ENCODE peak calls at places on chromosomes 7 and 10, in nine cellular contexts. J, Q, O, R, T, E, P, M and N are unnamed samples. For H3K36me3, the result is how much of the 10 kb centered on the place peaks cover.

GRCh38 chr7:74183142-74183541 is 9.0 kb downstream of the EIF4H start:
- DNase-seq in O (no peak), R (no peak), J (no peak), M (no peak), T (no peak), P (no peak), Q (no peak), E (no peak), N (no peak)

GRCh38 chr7:27160147-27160545 is 3.7 kb upstream of the HOXA7 start:
- DNase-seq in T (no peak), M (no peak), R (no peak), O (no peak), Q (no peak), P (no peak), J (no peak), E (no peak), N (no peak)

GRCh38 chr7:94240902-94241301 is 153.8 kb upstream of the COL1A2 start:
- DNase-seq in J (no peak), R (peak), M (no peak), E (no peak), Q (peak), O (no peak), T (no peak), P (no peak), N (no peak)

GRCh38 chr7:44348300-44348699 is 22.9 kb upstream of the CAMK2B start:
- DNase-seq in R (peak), Q (peak), J (no peak), P (peak), E (no peak), M (no peak), T (no peak), O (no peak), N (no peak)

GRCh38 chr7:113636727-113637421 is 281.9 kb downstream of the PPP1R3A start:
- DNase-seq in P (no peak), R (peak), Q (peak), J (no peak), M (no peak), T (no peak), E (no peak), O (no peak), N (no peak)

GRCh38 chr10:22460101-22460500 is 114.8 kb downstream of the SPAG6 start:
- DNase-seq in Q (no peak), J (no peak), E (no peak), P (no peak), O (no peak), T (no peak), M (no peak), R (no peak), N (no peak)

GRCh38 chr10:32239770-32240169 is 107.2 kb downstream of the EPC1 start:
- DNase-seq in E (no peak), R (peak), J (no peak), O (no peak), T (no peak), M (peak), Q (peak), P (no peak), N (no peak)

GRCh38 chr7:44325181-44325671 is at the start of gene CAMK2B:
- DNase-seq in E (no peak), P (peak), T (no peak), O (no peak), R (no peak), M (no peak), Q (no peak), J (no peak), N (no peak)

GRCh38 chr10:36704124-36704523 is 421.3 kb upstream of the ANKRD30A start:
- DNase-seq in P (no peak), M (no peak), J (no peak), T (no peak), E (no peak), R (no peak), Q (no peak), O (no peak), N (no peak)

GRCh38 chr10:95360122-95360715 is 69.4 kb upstream of the PDLIM1 start:
- DNase-seq in Q (peak), P (no peak), T (no peak), M (peak), E (no peak), R (peak), O (no peak), J (no peak), N (no peak)

GRCh38 chr7:6139189-6139996 is 108.2 kb downstream of the ANKRD61 start:
- DNase-seq in P (no peak), T (no peak), E (no peak), Q (no peak), R (no peak), O (no peak), M (no peak), J (no peak), N (no peak)

GRCh38 chr10:14653271-14654161 is 121.2 kb downstream of the FAM107B start:
- DNase-seq in R (peak), T (no peak), P (peak), O (no peak), Q (peak), J (no peak), M (peak), E (peak), N (no peak)

GRCh38 chr10:126397640-126398382 is 9.5 kb upstream of the ADAM12 start:
- DNase-seq in M (peak), R (peak), P (peak), Q (peak), J (no peak), T (no peak), E (no peak), O (no peak), N (no peak)

GRCh38 chr7:137343483-137343841 is at the start of gene PTN:
- DNase-seq in Q (peak), R (peak), J (peak), P (peak), E (no peak), O (peak), M (no peak), T (no peak), N (no peak)

GRCh38 chr7:108442039-108442568 is 14.1 kb downstream of the NRCAM start:
- DNase-seq in T (no peak), Q (no peak), R (no peak), J (no peak), M (peak), O (no peak), E (no peak), P (no peak), N (no peak)

GRCh38 chr7:158477866-158478265 is 109.8 kb downstream of the PTPRN2 start:
- DNase-seq in E (no peak), O (no peak), R (no peak), M (no peak), J (no peak), Q (no peak), P (no peak), T (no peak), N (no peak)

GRCh38 chr7:39525926-39526325 is 40.3 kb upstream of the YAE1 start:
- DNase-seq in Q (no peak), R (no peak), E (no peak), O (no peak), P (no peak), J (no peak), M (no peak), T (no peak), N (no peak)

GRCh38 chr7:51356849-51357516 is 40.4 kb upstream of the COBL start:
- DNase-seq in E (no peak), P (no peak), M (peak), R (no peak), Q (no peak), T (no peak), J (no peak), O (peak), N (no peak)

GRCh38 chr7:20217193-20217948 is at the start of gene MACC1:
- DNase-seq in M (peak), P (peak), J (no peak), T (no peak), R (no peak), Q (no peak), O (no peak), E (no peak), N (peak)

GRCh38 chr7:106744507-106745180 is 83.7 kb upstream of the CCDC71L start:
- DNase-seq in R (no peak), P (peak), J (no peak), Q (no peak), M (no peak), E (no peak), O (no peak), T (no peak), N (no peak)

GRCh38 chr7:152602962-152603361 is 73.0 kb downstream of the XRCC2 start:
- DNase-seq in M (no peak), E (no peak), T (no peak), P (no peak), Q (peak), O (no peak), J (no peak), R (peak), N (no peak)

GRCh38 chr7:37550426-37550825 is 101.8 kb upstream of the ELMO1 start:
- DNase-seq in T (no peak), P (no peak), Q (no peak), M (no peak), R (no peak), E (no peak), O (no peak), J (no peak), N (no peak)

GRCh38 chr7:103446046-103446520 is at the start of gene SLC26A5:
- DNase-seq in R (no peak), O (no peak), E (no peak), T (no peak), J (no peak), Q (no peak), M (no peak), P (peak), N (peak)

GRCh38 chr10:117175215-117175900 is 21.9 kb upstream of the KCNK18 start:
- DNase-seq in Q (no peak), P (peak), J (no peak), E (peak), M (no peak), O (peak), T (peak), R (no peak), N (peak)
- H3K4me3 ChIP-seq in Q (peak), P (peak), J (peak), E (peak), M (no peak), O (peak), T (peak), R (no peak), N (peak)

GRCh38 chr10:84342584-84342983 is 14.2 kb downstream of the CCSER2 start:
- DNase-seq in O (no peak), T (no peak), P (no peak), J (no peak), Q (no peak), R (no peak), M (no peak), E (no peak), N (no peak)

GRCh38 chr10:84340187-84340586 is 11.8 kb downstream of the CCSER2 start:
- DNase-seq in M (no peak), R (no peak), Q (no peak), J (no peak), T (no peak), E (no peak), O (no peak), P (no peak), N (no peak)

GRCh38 chr10:84340632-84341537 is 12.5 kb downstream of the CCSER2 start:
- DNase-seq in Q (no peak), P (no peak), M (no peak), E (no peak), R (no peak), O (no peak), T (no peak), J (no peak), N (no peak)

GRCh38 chr10:84341983-84342382 is 13.6 kb downstream of the CCSER2 start:
- DNase-seq in J (no peak), O (no peak), E (no peak), Q (no peak), R (no peak), P (peak), T (no peak), M (no peak), N (no peak)

DNA sequence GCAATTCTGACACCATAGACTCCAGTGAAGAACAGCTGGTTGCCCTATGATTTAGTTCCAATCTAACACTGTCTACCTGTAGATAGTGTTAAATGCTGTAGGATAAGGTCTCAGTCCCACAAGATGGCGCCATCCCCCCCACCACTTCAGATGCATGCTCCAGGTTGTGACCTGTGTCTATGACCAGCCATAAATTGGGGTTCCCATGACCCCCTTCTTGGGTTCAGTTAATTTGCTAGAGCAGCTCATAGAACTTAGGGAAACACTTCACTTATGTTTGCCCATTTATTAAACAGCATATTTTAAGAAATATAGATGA is 13.1 kb downstream of the CCSER2 start:
- DNase-seq in T (no peak), J (no peak), Q (no peak), O (no peak), R (no peak), E (no peak), P (peak), M (no peak), N (no peak)
- TF ChIP-seq CTCF in T (no peak), J (no peak), Q (no peak), O (no peak), R (no peak), E (no peak), P (peak), M (no peak), N (peak)

DNA sequence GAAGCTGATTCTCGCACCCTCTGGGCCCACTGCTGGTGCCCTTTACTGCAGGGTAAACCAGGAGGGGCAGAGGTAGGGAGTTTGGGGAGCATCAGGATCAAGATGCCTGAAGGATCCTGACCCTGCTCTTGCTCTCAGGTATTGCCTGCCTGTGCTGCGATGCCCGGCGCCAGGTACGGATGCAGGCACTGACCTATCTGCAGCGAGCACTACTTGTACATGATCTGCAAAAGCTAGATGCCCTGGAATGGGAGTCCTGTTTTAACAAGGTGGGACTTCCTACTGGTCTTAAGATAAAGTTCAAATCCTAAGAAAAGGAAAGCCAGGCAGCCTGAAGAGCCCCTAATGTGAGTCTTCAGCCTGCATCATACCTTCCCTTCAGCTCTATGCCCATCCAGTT is 16.1 kb upstream of the NFKB2 start:
- DNase-seq in T (no peak), M (no peak), E (no peak), P (no peak), Q (no peak), J (no peak), R (no peak), O (no peak), N (no peak)
- H3K36me3 ChIP-seq in T (under half), M (under half), E (half or more), P (under half), Q (under half), J (under half), R (half or more), O (under half), N (under half)

GRCh38 chr7:100475549-100475948 is 3.5 kb downstream of the TSC22D4 start:
- DNase-seq in R (no peak), E (peak), T (no peak), P (no peak), J (peak), M (no peak), O (no peak), Q (no peak), N (no peak)
- H3K4me3 ChIP-seq in R (no peak), E (peak), T (peak), P (peak), J (peak), M (no peak), O (no peak), Q (peak), N (peak)

GRCh38 chr7:90708841-90709317 is 112.8 kb downstream of the CDK14 start:
- DNase-seq in P (peak), E (no peak), J (no peak), M (no peak), R (no peak), T (no peak), O (no peak), Q (no peak), N (peak)
- TF ChIP-seq CTCF in P (peak), E (no peak), J (no peak), M (peak), R (peak), T (no peak), O (peak), Q (peak), N (peak)

GRCh38 chr7:139575338-139575680 is 51.8 kb downstream of the CLEC2L start:
- DNase-seq in E (no peak), T (no peak), J (no peak), M (no peak), Q (no peak), R (no peak), P (no peak), O (no peak), N (no peak)
- H3K36me3 ChIP-seq in E (half or more), T (under half), J (under half), M (under half), Q (under half), R (half or more), P (under half), O (under half), N (under half)

DNA sequence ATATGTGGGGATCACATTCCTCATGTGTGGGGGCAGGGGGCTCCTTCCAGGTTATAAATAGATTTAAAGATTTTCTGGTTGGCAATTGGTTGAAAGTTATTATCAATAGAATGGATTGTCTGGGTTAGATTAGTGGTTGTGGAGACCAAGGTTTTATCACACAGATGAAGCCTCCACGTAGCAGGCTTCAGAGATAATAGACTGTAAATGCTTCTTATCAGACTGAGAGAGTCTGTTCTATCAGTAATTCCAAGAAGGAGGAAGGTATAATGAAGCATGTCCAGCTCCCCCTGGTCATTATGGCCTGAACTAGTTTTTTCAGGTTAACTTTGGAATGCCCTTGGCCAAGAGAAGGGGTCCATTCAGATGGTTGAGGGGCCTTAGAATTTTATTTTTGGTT is 117.7 kb upstream of the FGFR2 start:
- DNase-seq in O (no peak), E (no peak), J (no peak), M (no peak), P (no peak), R (no peak), Q (no peak), T (no peak), N (no peak)
- H3K4me3 ChIP-seq in O (no peak), E (no peak), J (no peak), M (no peak), P (no peak), R (no peak), Q (no peak), T (no peak), N (no peak)